ENCODE peak calls at places on chromosome X, in four cellular contexts. W, T, A and G are unnamed samples.

GRCh38 chrX:63934791-63935190 is 149.8 kb upstream of the ARHGEF9 start:
- DNase-seq in W (no peak), T (no peak), A (no peak), G (no peak)

GRCh38 chrX:39728852-39729587 is 368.7 kb downstream of the BCOR start:
- DNase-seq in W (no peak), T (no peak), A (no peak), G (no peak)

GRCh38 chrX:10629905-10630304 is 9.5 kb upstream of the MID1 start:
- DNase-seq in W (no peak), T (no peak), A (no peak), G (no peak)

GRCh38 chrX:94252204-94252603 is 578.2 kb downstream of the FAM133A start:
- DNase-seq in W (no peak), T (no peak), A (no peak), G (no peak)

GRCh38 chrX:46582325-46582724 is 8.8 kb downstream of the CHST7 start:
- DNase-seq in W (peak; percentile 75), T (peak; percentile 58), A (peak; percentile 41), G (peak; percentile 67)

GRCh38 chrX:69154051-69154450 is 11.2 kb downstream of the PJA1 start:
- DNase-seq in W (no peak), T (no peak), A (no peak), G (no peak)

GRCh38 chrX:20265726-20266681 is 705 bp downstream of the RPS6KA3 start:
- DNase-seq in W (peak; percentile 17), T (peak; percentile 9), A (peak; percentile 12), G (peak; percentile 67)

GRCh38 chrX:5402461-5402860 is 826.2 kb downstream of the NLGN4X start:
- DNase-seq in W (no peak), T (no peak), A (no peak), G (no peak)

GRCh38 chrX:74493806-74494205 is 72.5 kb downstream of the SLC16A2 start:
- DNase-seq in W (no peak), T (no peak), A (no peak), G (no peak)
- H3K27ac ChIP-seq in W (no peak overlapping the region), T (no peak overlapping the region), A (no peak overlapping the region), G (no peak overlapping the region)

DNA sequence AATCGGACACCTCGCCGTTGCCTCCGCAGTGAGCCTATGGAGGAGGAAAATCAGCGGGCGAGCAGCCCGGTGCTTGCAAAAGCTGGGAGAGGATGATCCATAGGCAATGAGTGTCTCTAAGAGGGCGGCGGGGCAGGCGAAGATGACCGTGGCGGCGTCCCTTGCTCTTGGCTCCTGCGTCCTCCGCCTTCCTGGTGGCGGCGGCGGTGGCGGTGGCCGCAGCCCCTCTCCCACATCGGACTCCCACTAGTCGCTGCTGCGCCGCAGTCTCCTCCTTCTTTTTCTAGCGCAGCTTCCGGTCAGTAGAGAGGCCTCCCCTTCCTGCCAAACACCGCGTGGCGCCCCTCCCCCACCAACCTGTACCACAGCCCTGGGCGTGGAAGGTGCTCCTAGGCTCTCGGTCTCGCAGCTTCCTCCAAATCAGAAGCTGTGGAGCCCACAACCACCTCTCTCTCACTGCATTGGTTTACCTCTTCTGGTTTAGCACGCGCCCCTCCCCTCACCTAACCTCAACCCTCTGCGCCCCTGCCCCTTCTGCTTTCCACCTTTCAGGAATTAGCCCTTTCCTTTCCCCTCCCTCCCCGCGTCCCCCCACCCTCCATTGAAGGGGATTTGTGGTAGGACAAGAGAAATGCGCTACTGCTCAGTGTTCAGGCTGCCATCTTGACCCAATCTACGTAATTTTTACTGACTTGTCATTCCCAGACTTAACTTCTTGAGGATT is at the start of gene SPIN3:
- DNase-seq in W (peak; percentile 75), T (peak; percentile 55), A (peak; percentile 59), G (peak; percentile 69)
- H3K27ac ChIP-seq in W (peak within 1 kb of the TSS; percentile 38), T (no peak within 1 kb of the TSS), A (peak within 1 kb of the TSS; percentile 83), G (peak within 1 kb of the TSS; percentile 50)

DNA sequence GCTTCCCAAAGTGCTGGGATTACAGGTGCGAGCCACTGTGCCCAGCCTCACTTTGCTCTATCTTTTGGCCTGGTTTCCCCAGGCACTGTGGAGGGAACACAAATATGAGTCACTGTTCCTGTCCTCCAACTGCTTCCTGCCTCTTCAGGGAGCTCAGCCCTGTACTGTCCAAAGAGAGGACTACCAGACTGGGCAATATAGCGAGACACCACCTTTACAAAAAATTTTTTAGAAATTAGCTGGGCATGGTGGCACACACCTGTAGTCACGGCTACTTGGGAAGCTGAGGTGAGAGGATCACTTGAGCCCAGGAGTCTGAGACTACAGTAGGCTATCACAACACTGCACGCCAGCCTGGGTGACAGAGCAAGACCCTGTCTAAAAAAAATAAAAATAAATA is 16.9 kb upstream of the WAS start:
- DNase-seq in W (no peak), T (no peak), A (no peak), G (no peak)
- H3K27ac ChIP-seq in W (no peak overlapping the region), T (no peak overlapping the region), A (no peak overlapping the region), G (no peak overlapping the region)

GRCh38 chrX:51860679-51861078 is 32.7 kb upstream of the MAGED1 start:
- DNase-seq in W (peak; percentile 48), T (peak; percentile 4), A (peak; percentile 32), G (peak; percentile 52)
- H3K27ac ChIP-seq in W (no peak overlapping the region), T (no peak overlapping the region), A (no peak overlapping the region), G (no peak overlapping the region)

GRCh38 chrX:2701600-2701999 is 10.5 kb downstream of the CD99 start:
- DNase-seq in W (no peak), T (no peak), A (no peak), G (no peak)
- H3K27ac ChIP-seq in W (no peak overlapping the region), T (no peak overlapping the region), A (no peak overlapping the region), G (no peak overlapping the region)

DNA sequence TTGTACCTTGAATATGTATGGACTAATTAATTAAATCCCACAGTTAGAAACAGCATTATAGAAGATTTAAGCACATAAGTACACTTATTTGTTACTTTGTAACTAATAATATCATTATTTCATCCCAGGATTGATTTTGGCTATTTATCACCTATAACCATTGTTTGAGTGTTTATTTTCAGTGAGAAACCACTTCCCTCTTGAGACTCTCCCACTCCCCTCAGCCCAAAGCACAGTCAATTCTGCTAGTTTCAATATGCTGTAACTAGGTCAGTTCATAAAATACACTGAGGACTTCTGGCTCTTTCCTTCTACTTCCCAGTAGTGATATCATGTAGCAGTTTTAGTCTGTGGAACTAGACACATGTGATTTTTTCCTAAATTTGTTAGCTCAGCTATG is 16.3 kb downstream of the OFD1 start:
- DNase-seq in W (no peak), T (no peak), A (no peak), G (no peak)
- H3K27ac ChIP-seq in W (no peak overlapping the region), T (no peak overlapping the region), A (no peak overlapping the region), G (no peak overlapping the region)

DNA sequence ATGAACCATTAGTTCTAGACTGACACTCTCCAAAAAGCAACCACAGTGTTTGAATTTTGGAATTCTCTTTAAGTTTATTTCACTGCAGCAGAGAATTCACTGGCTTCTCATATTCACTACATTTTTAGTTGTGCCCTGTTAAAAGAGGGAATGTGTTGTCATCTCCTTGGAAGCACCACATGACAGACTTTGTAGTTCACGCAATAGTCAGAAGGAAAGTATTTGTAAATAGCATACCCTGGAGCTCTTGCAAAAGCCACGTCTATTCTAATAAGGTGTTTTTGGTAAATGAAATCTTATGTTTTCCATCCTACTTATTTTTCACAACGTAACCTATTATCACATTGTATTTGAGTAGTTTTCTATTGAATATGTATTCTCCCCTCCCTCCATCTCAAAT is 25.8 kb downstream of the DOCK11 start:
- DNase-seq in W (peak; percentile 61), T (no peak), A (peak; percentile 76), G (peak; percentile 82)
- H3K27ac ChIP-seq in W (peak overlapping the region; percentile 92), T (no peak overlapping the region), A (peak overlapping the region; percentile 79), G (peak overlapping the region; percentile 99)

DNA sequence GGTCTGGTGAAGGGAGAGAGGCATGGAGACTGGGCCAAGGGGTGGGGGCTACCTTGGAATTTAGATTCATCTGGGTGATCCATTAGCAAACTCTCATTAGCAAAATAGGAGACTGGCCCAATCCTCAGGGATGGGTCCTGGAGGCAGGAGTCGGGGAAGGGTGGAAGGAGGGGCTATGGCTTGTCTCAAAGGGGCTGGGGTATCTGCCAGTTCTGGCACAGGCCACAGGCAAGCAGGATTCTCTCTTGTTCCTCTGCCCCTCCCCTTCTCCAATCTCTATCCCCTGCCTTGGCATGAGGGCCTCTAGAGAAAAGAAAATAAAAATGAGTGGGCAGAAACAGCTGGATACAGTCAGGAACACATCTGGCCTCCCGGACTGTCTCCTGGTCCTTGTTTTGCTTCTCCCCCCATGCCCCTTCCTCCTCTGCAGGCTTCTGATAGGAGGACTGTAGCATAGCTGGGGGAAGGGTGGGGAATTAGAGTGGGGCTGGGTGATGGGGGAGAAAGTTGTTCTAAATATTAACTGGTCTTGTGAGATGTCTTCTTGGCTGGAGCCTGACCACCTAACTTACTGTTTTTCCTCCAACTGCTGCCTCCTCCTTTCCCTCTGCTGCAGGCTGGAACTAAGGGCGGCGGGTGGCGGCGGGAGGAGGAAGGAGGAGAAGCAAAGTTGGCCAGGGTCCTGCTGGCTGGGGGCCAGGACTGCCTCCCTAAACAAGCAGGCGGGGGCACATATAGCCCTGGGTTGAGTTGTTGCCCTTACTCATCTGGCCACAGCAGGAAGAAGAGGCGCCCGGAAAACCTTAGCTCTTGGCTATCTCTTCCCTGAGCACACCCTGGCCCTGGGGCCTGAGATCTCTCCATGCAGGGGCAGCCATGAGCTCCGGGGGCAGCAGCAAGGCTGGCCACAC is 53.3 kb upstream of the LAS1L start:
- DNase-seq in W (peak; percentile 43), T (no peak), A (peak; percentile 49), G (peak; percentile 74)
- H3K27ac ChIP-seq in W (no peak overlapping the region), T (no peak overlapping the region), A (peak overlapping the region; percentile 89), G (peak overlapping the region; percentile 33)

GRCh38 chrX:44267116-44267515 is 76.4 kb downstream of the EFHC2 start:
- DNase-seq in W (peak; percentile 22), T (no peak), A (no peak), G (peak; percentile 4)
- H3K27ac ChIP-seq in W (no peak overlapping the region), T (no peak overlapping the region), A (no peak overlapping the region), G (no peak overlapping the region)

GRCh38 chrX:71053217-71053621 is 14.9 kb downstream of the SNX12 start:
- DNase-seq in W (peak; percentile 13), T (no peak), A (no peak), G (no peak)
- H3K27ac ChIP-seq in W (no peak overlapping the region), T (no peak overlapping the region), A (no peak overlapping the region), G (no peak overlapping the region)